ENCODE peak calls at places on chromosome 22, in five cellular contexts. One of them, this sample, is unnamed.

GRCh38 chr22:25900390-25900789 is 158.4 kb downstream of the MYO18B start:
- DNase-seq in tibial nerve: no peak
- DNase-seq in heart left ventricle: no peak
- DNase-seq in naive thymus-derived CD4-positive, alpha-beta T cell: no peak
- DNase-seq in dermis blood vessel endothelial cell: no peak
- DNase-seq in this sample: no peak

GRCh38 chr22:19504900-19505734 is 19.1 kb downstream of the CLDN5 start:
- DNase-seq in tibial nerve: no peak
- DNase-seq in heart left ventricle: no peak
- DNase-seq in naive thymus-derived CD4-positive, alpha-beta T cell: no peak
- DNase-seq in dermis blood vessel endothelial cell: no peak
- DNase-seq in this sample: no peak

GRCh38 chr22:40817737-40818136 is 1.4 kb downstream of the SLC25A17 start:
- DNase-seq in tibial nerve: no peak
- DNase-seq in heart left ventricle: no peak
- DNase-seq in naive thymus-derived CD4-positive, alpha-beta T cell: no peak
- DNase-seq in dermis blood vessel endothelial cell: no peak
- DNase-seq in this sample: no peak

GRCh38 chr22:24894998-24895397 is 51.5 kb downstream of the LHFPL7 start:
- DNase-seq in tibial nerve: peak
- DNase-seq in heart left ventricle: peak
- DNase-seq in naive thymus-derived CD4-positive, alpha-beta T cell: no peak
- DNase-seq in dermis blood vessel endothelial cell: peak
- DNase-seq in this sample: peak

GRCh38 chr22:41994506-41994905 is 4.1 kb upstream of the WBP2NL start:
- DNase-seq in tibial nerve: no peak
- DNase-seq in heart left ventricle: no peak
- DNase-seq in naive thymus-derived CD4-positive, alpha-beta T cell: no peak
- DNase-seq in dermis blood vessel endothelial cell: no peak
- DNase-seq in this sample: no peak

GRCh38 chr22:36224245-36224644 is 15.1 kb downstream of the APOL2 start:
- DNase-seq in tibial nerve: no peak
- DNase-seq in heart left ventricle: no peak
- DNase-seq in naive thymus-derived CD4-positive, alpha-beta T cell: no peak
- DNase-seq in dermis blood vessel endothelial cell: no peak
- DNase-seq in this sample: no peak

GRCh38 chr22:36562261-36562835 is 33.4 kb upstream of the EIF3D start:
- DNase-seq in tibial nerve: no peak
- DNase-seq in heart left ventricle: no peak
- DNase-seq in naive thymus-derived CD4-positive, alpha-beta T cell: no peak
- DNase-seq in dermis blood vessel endothelial cell: peak
- DNase-seq in this sample: no peak

GRCh38 chr22:49349181-49349835 is 478.4 kb downstream of the BRD1 start:
- DNase-seq in tibial nerve: no peak
- DNase-seq in heart left ventricle: no peak
- DNase-seq in naive thymus-derived CD4-positive, alpha-beta T cell: no peak
- DNase-seq in dermis blood vessel endothelial cell: no peak
- DNase-seq in this sample: no peak

GRCh38 chr22:29165336-29166060 is 40.2 kb upstream of the EMID1 start:
- DNase-seq in tibial nerve: no peak
- DNase-seq in heart left ventricle: no peak
- DNase-seq in naive thymus-derived CD4-positive, alpha-beta T cell: no peak
- DNase-seq in dermis blood vessel endothelial cell: no peak
- DNase-seq in this sample: no peak

GRCh38 chr22:40107244-40107643 is 70.5 kb upstream of the TNRC6B start:
- DNase-seq in tibial nerve: no peak
- DNase-seq in heart left ventricle: no peak
- DNase-seq in naive thymus-derived CD4-positive, alpha-beta T cell: no peak
- DNase-seq in dermis blood vessel endothelial cell: no peak
- DNase-seq in this sample: no peak

This sample was measured in uterus.